ENCODE peak calls at places on chromosomes 16 and 17, in six cellular contexts. H, A, P, G, V and M are unnamed samples.

GRCh38 chr17:79919164-79919585 is 79.9 kb upstream of the CBX4 start:
- DNase-seq in H (peak; percentile 96), V (no peak), G (peak; percentile 67), P (peak; percentile 93), A (peak; percentile 94), M (no peak)

GRCh38 chr17:59839646-59840328 is 53.0 kb downstream of the TUBD1 start:
- DNase-seq in V (no peak), G (peak; percentile 46), P (no peak), H (no peak), A (no peak), M (no peak)

GRCh38 chr16:49250689-49251088 is 30.9 kb downstream of the CBLN1 start:
- DNase-seq in V (no peak), A (no peak), H (no peak), G (no peak), P (no peak), M (no peak)

GRCh38 chr16:79093554-79093967 is 507.0 kb downstream of the MAF start:
- DNase-seq in G (no peak), P (peak; percentile 56), H (peak; percentile 68), V (peak; percentile 11), A (peak; percentile 37), M (peak; percentile 76)

GRCh38 chr17:63621229-63621683 is 961 bp upstream of the MAP3K3 start:
- DNase-seq in P (no peak), G (no peak), H (no peak), A (no peak), V (no peak), M (no peak)

GRCh38 chr17:79988163-79988971 is 47.3 kb downstream of the TBC1D16 start:
- DNase-seq in H (no peak), V (no peak), P (no peak), A (no peak), G (peak; percentile 92), M (no peak)

GRCh38 chr16:57255686-57256415 is 10.8 kb downstream of the ARL2BP start:
- DNase-seq in A (no peak), P (no peak), V (no peak), H (no peak), G (no peak), M (no peak)

GRCh38 chr16:70331588-70332358 is 14.9 kb upstream of the DDX19A start:
- DNase-seq in G (peak; percentile 38), P (no peak), V (no peak), H (no peak), A (no peak), M (no peak)

GRCh38 chr17:66727634-66728570 is 107.0 kb upstream of the CACNG5 start:
- DNase-seq in P (peak; percentile 62), A (peak; percentile 54), H (peak; percentile 76), G (peak; percentile 68), V (no peak), M (peak; percentile 17)

GRCh38 chr16:54374136-54374535 is 87.5 kb upstream of the IRX3 start:
- DNase-seq in P (no peak), G (peak; percentile 56), V (no peak), H (no peak), A (no peak), M (no peak)

GRCh38 chr16:66668777-66669444 is 27.6 kb downstream of the CMTM4 start:
- DNase-seq in V (no peak), A (no peak), G (peak; percentile 88), H (no peak), P (no peak), M (no peak)

GRCh38 chr16:2154533-2155090 is 970 bp upstream of the TRAF7 start:
- DNase-seq in G (peak; percentile 45), V (no peak), H (no peak), A (no peak), P (no peak), M (no peak)

DNA sequence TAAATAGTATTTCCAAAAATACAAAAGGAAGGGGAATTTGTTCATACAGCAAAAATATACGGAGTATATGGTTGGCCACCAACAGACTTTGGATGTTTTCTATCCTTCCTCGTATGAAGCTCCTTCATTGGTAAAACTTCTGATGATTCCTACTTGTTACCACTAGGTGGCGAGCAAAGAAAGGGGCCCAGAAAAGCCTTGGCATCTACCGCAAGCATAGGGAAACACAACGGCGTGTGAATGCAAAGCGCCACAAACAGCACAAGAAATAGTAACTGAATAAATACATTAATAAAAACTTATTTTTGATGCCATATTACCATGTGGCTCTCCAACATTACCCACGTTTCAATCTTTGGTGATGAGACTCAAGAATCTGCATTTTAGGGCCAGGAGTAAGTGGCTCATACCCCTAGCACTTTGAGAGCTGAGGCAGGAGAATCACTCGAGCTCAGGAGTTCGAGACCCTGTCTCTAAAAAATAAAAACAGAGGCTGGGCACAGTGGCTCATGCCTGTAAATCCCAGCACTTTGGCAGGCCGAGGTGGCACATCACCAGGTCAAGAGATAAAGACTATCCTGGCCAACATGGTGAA is 34.5 kb downstream of the YWHAE start:
- DNase-seq in G (peak; percentile 89), P (peak; percentile 51), A (peak; percentile 47), H (no peak), V (peak; percentile 54), M (peak; percentile 76)
- H3K4me3 ChIP-seq in G (peak overlapping the region; percentile 17), P (no peak overlapping the region), A (peak overlapping the region; percentile 24), H (no peak overlapping the region), V (no peak overlapping the region), M (no peak overlapping the region)

GRCh38 chr17:57508706-57509105 is 236.4 kb downstream of the CCDC182 start:
- DNase-seq in H (no peak), A (no peak), G (no peak), V (no peak), P (no peak), M (no peak)

GRCh38 chr17:57507828-57508227 is 237.3 kb downstream of the CCDC182 start:
- DNase-seq in H (no peak), V (no peak), P (no peak), A (no peak), G (no peak), M (no peak)

GRCh38 chr17:57505841-57506240 is 239.3 kb downstream of the CCDC182 start:
- DNase-seq in A (no peak), V (no peak), H (no peak), P (no peak), G (no peak), M (no peak)

GRCh38 chr17:57502696-57503307 is 242.3 kb downstream of the CCDC182 start:
- DNase-seq in P (no peak), A (no peak), V (no peak), G (no peak), H (no peak), M (no peak)

GRCh38 chr17:57506253-57506911 is 238.7 kb downstream of the CCDC182 start:
- DNase-seq in G (no peak), H (no peak), V (no peak), P (no peak), A (no peak), M (no peak)
- H3K4me3 ChIP-seq in G (no peak overlapping the region), H (no peak overlapping the region), V (no peak overlapping the region), P (no peak overlapping the region), A (no peak overlapping the region), M (no peak overlapping the region)

GRCh38 chr16:12522334-12522733 is 281.4 kb downstream of the CPPED1 start:
- DNase-seq in H (no peak), P (no peak), A (no peak), V (no peak), G (no peak), M (no peak)

GRCh38 chr16:12517310-12517694 is 286.4 kb downstream of the CPPED1 start:
- DNase-seq in V (no peak), G (no peak), P (no peak), A (no peak), H (no peak), M (no peak)

GRCh38 chr16:12518238-12519004 is 285.3 kb downstream of the CPPED1 start:
- DNase-seq in P (no peak), H (no peak), G (no peak), V (no peak), A (no peak), M (no peak)

GRCh38 chr16:12523002-12523401 is 280.7 kb downstream of the CPPED1 start:
- DNase-seq in G (no peak), A (no peak), V (no peak), P (no peak), H (no peak), M (no peak)

GRCh38 chr16:12519986-12520385 is 283.7 kb downstream of the CPPED1 start:
- DNase-seq in H (no peak), P (no peak), V (no peak), G (no peak), A (no peak), M (no peak)
- H3K4me3 ChIP-seq in H (no peak overlapping the region), P (no peak overlapping the region), V (no peak overlapping the region), G (no peak overlapping the region), A (no peak overlapping the region), M (no peak overlapping the region)

DNA sequence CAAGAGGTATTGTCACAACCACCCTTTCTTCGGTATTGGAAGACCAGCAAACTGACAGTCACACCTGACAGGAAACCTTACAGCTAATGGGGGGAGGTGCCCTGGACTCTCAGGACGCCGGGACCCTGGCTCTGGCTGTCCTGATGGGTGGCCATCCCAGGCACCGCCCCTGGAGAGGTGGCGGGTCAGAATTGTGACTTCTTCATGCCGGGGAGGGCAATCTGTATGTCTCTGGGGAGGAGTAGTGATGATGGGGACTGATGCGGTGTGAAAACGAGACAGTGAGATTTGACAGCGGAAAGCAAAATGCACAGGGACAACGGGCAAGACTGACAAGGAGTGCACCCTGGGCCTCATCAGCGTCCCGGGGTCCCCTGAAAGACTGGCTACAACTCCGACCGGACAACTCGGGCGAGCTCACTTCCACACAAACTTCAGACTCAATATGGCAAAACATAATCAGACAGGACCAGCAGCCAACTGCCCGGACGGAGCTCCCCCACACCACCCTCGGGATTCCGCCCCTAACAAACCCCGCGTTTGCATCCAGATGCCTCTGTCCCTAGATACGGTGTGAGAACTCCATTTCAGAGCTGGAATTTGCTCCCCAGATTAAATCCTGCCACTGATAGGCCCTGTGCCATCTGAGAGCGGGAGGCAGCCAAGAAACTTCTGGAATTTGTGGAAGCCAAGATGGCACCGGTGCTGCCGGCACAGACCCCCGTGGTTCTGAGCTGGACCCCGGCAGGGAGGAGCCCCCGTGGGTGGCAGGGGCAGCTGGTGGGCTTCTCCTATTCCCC is 83.6 kb upstream of the CREBBP start:
- DNase-seq in G (no peak), V (no peak), P (no peak), H (no peak), A (no peak), M (no peak)
- H3K4me3 ChIP-seq in G (no peak overlapping the region), V (no peak overlapping the region), P (no peak overlapping the region), H (no peak overlapping the region), A (no peak overlapping the region), M (no peak overlapping the region)

GRCh38 chr17:29178750-29179231 is 1.4 kb downstream of the MYO18A start:
- DNase-seq in G (no peak), H (no peak), P (no peak), A (no peak), V (no peak), M (no peak)
- H3K4me3 ChIP-seq in G (no peak overlapping the region), H (peak overlapping the region; percentile 62), P (no peak overlapping the region), A (peak overlapping the region; percentile 68), V (no peak overlapping the region), M (no peak overlapping the region)

DNA sequence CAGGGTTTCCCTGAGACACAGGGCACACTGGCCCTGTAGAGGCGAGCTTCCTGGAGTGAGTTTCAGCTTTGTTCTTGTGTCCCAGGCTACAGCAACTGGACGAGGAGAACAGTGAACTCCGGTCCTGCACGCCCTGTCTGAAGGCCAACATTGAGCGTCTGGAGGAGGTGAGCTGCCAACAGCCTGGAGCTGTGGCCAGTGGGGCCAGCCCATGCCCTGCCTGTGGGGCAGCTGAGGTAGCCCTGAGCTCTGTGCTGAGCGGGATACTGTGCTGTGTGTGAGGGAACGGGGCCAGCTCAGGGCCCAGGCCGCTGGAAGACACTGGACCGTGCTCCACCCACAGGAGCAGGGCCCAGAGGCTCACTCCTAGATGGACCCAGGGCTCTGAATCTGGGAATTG is 8.7 kb upstream of the CAPN15 start:
- DNase-seq in H (no peak), V (no peak), P (no peak), A (no peak), G (no peak), M (no peak)
- H3K4me3 ChIP-seq in H (no peak overlapping the region), V (no peak overlapping the region), P (no peak overlapping the region), A (no peak overlapping the region), G (no peak overlapping the region), M (no peak overlapping the region)